ENCODE peak calls at places on chromosomes 13 and 19, in four cellular contexts. O, G, F and L are unnamed samples.

GRCh38 chr13:114121496-114122466 is 10.6 kb downstream of the RASA3 start:
- DNase-seq in G (no peak), O (no peak), F (no peak), L (no peak)

GRCh38 chr13:34546841-34547240 is 395.2 kb upstream of the NBEA start:
- DNase-seq in F (no peak), G (no peak), O (no peak), L (no peak)

GRCh38 chr13:76632388-76633044 is 253.7 kb downstream of the KCTD12 start:
- DNase-seq in F (no peak), O (no peak), G (no peak), L (peak; percentile 8)

GRCh38 chr13:32905063-32905863 is 111.0 kb upstream of the KL start:
- DNase-seq in G (no peak), O (peak; percentile 25), F (no peak), L (peak; percentile 78)

GRCh38 chr19:5436948-5437306 is 18.3 kb upstream of the ZNRF4 start:
- DNase-seq in O (no peak), G (no peak), F (no peak), L (no peak)

GRCh38 chr19:35395762-35396199 is 24.9 kb downstream of the GPR42 start:
- DNase-seq in G (no peak), O (no peak), F (no peak), L (no peak)

GRCh38 chr19:50646074-50646807 is 3.0 kb upstream of the C19orf81 start:
- DNase-seq in G (no peak), F (no peak), O (peak; percentile 37), L (no peak)

GRCh38 chr13:64428196-64428595 is 2801.9 kb downstream of the PCDH9 start:
- DNase-seq in F (no peak), G (no peak), O (no peak), L (no peak)

GRCh38 chr19:18500376-18500775 is 21.5 kb downstream of the ELL start:
- DNase-seq in F (no peak), G (no peak), O (no peak), L (no peak)

GRCh38 chr13:22517544-22517943 is 663.2 kb upstream of the SGCG start:
- DNase-seq in F (no peak), O (no peak), G (no peak), L (no peak)

GRCh38 chr19:47152632-47153031 is 22.0 kb downstream of the SAE1 start:
- DNase-seq in O (peak; percentile 50), G (no peak), F (no peak), L (peak; percentile 98)

GRCh38 chr13:32639502-32640105 is 53.4 kb downstream of the PDS5B start:
- DNase-seq in G (no peak), O (peak; percentile 56), F (peak; percentile 15), L (peak; percentile 79)

GRCh38 chr19:30224689-30225606 is 147.2 kb upstream of the ZNF536 start:
- DNase-seq in O (no peak), F (no peak), G (no peak), L (no peak)

GRCh38 chr19:50794778-50795664 is 4.8 kb downstream of the ACP4 start:
- DNase-seq in G (no peak), O (no peak), F (no peak), L (peak; percentile 85)

GRCh38 chr19:39308531-39309304 is 11.9 kb downstream of the LRFN1 start:
- DNase-seq in F (no peak), O (no peak), G (no peak), L (peak; percentile 30)

GRCh38 chr19:48530044-48530720 is 18.5 kb upstream of the LMTK3 start:
- DNase-seq in O (no peak), G (no peak), F (no peak), L (no peak)

GRCh38 chr19:33333615-33334014 is 31.3 kb upstream of the CEBPA start:
- DNase-seq in G (no peak), F (no peak), O (no peak), L (no peak)

GRCh38 chr13:50576156-50576555 is 267.3 kb downstream of the DLEU7 start:
- DNase-seq in O (peak; percentile 4), G (no peak), F (no peak), L (peak; percentile 93)

GRCh38 chr19:47093841-47094240 is 19.7 kb downstream of the ZC3H4 start:
- DNase-seq in F (no peak), O (no peak), G (no peak), L (no peak)

GRCh38 chr13:28037399-28037798 is 48.9 kb upstream of the URAD start:
- DNase-seq in O (no peak), G (no peak), F (no peak), L (no peak)

GRCh38 chr13:34419025-34419424 is 523.0 kb upstream of the NBEA start:
- DNase-seq in O (no peak), F (no peak), G (no peak), L (no peak)

GRCh38 chr19:11530432-11530831 is 1.5 kb upstream of the ECSIT start:
- DNase-seq in O (peak; percentile 33), F (peak; percentile 90), G (no peak), L (peak; percentile 72)

GRCh38 chr19:7917292-7918061 is 2.7 kb upstream of the SNAPC2 start:
- DNase-seq in F (no peak), O (peak; percentile 66), G (no peak), L (no peak)

GRCh38 chr19:46416077-46416709 is 2.8 kb upstream of the CCDC8 start:
- DNase-seq in G (no peak), F (peak; percentile 77), O (peak; percentile 45), L (peak; percentile 94)